ENCODE peak calls at places on chromosomes 2 and 18, in seven cellular contexts. Q is WERI-Rb-1, B is stomach, Y is colonic mucosa, N is HepG2, K is transverse colon, A is cardiac muscle cell. T is an unnamed sample. For H3K36me3, the result is how much of the 10 kb centered on the place peaks cover.

GRCh38 chr2:180980185-180980942 is at the start of gene UBE2E3:
- DNase-seq in N (peak), K (peak), B (peak), Q (peak), Y (peak), A (peak), T (no peak)

GRCh38 chr2:26670931-26671460 is 21.5 kb upstream of the KCNK3 start:
- DNase-seq in K (no peak), Q (peak), A (no peak), N (no peak), Y (no peak), B (no peak), T (no peak)

GRCh38 chr2:107174126-107174525 is 288.2 kb upstream of the ST6GAL2 start:
- DNase-seq in Q (no peak), K (no peak), B (no peak), N (no peak), A (no peak), Y (no peak), T (no peak)

GRCh38 chr18:37440206-37440605 is 125.4 kb downstream of the CELF4 start:
- DNase-seq in A (no peak), Y (no peak), K (no peak), B (no peak), N (no peak), Q (no peak), T (no peak)

GRCh38 chr2:12606472-12607000 is 110.2 kb upstream of the TRIB2 start:
- DNase-seq in N (peak), Q (no peak), A (peak), B (no peak), Y (no peak), K (no peak), T (peak)

GRCh38 chr2:124884315-124884714 is 859.2 kb downstream of the CNTNAP5 start:
- DNase-seq in N (no peak), A (no peak), K (no peak), Q (no peak), B (no peak), Y (no peak), T (no peak)

GRCh38 chr2:227657204-227657845 is 9.3 kb upstream of the SCYGR5 start:
- DNase-seq in B (no peak), K (no peak), A (no peak), N (no peak), Y (no peak), Q (no peak), T (no peak)

GRCh38 chr2:226877491-226877890 is 41.6 kb downstream of the RHBDD1 start:
- DNase-seq in A (no peak), Y (no peak), N (no peak), K (no peak), Q (no peak), B (no peak), T (no peak)

GRCh38 chr2:42195559-42195958 is 26.4 kb downstream of the EML4 start:
- DNase-seq in B (no peak), K (no peak), A (no peak), N (peak), Q (no peak), Y (no peak), T (peak)

GRCh38 chr2:6787376-6787775 is 78.3 kb downstream of the CMPK2 start:
- DNase-seq in Q (no peak), Y (no peak), B (no peak), A (no peak), K (no peak), N (no peak), T (no peak)

GRCh38 chr2:68466778-68467076 is 367 bp downstream of the FBXO48 start:
- DNase-seq in A (no peak), K (no peak), Q (no peak), N (no peak), Y (no peak), B (no peak), T (no peak)

GRCh38 chr2:134917958-134918517 is 584 bp upstream of the CCNT2 start:
- DNase-seq in Y (no peak), Q (no peak), B (peak), N (no peak), K (no peak), A (no peak), T (peak)

GRCh38 chr2:9311488-9311887 is 104.9 kb downstream of the ASAP2 start:
- DNase-seq in B (no peak), N (no peak), Q (no peak), Y (no peak), K (peak), A (no peak), T (peak)

GRCh38 chr18:73908323-73908722 is 239.3 kb downstream of the FBXO15 start:
- DNase-seq in Y (no peak), Q (no peak), A (peak), N (no peak), K (no peak), B (no peak), T (no peak)

GRCh38 chr2:239930378-239930777 is 94.8 kb downstream of the NDUFA10 start:
- DNase-seq in B (peak), Q (peak), K (no peak), N (no peak), A (no peak), Y (peak), T (no peak)

GRCh38 chr2:34578641-34579040 is 979.5 kb upstream of the FAM98A start:
- DNase-seq in K (no peak), A (no peak), N (no peak), B (no peak), Q (no peak), Y (no peak), T (no peak)

DNA sequence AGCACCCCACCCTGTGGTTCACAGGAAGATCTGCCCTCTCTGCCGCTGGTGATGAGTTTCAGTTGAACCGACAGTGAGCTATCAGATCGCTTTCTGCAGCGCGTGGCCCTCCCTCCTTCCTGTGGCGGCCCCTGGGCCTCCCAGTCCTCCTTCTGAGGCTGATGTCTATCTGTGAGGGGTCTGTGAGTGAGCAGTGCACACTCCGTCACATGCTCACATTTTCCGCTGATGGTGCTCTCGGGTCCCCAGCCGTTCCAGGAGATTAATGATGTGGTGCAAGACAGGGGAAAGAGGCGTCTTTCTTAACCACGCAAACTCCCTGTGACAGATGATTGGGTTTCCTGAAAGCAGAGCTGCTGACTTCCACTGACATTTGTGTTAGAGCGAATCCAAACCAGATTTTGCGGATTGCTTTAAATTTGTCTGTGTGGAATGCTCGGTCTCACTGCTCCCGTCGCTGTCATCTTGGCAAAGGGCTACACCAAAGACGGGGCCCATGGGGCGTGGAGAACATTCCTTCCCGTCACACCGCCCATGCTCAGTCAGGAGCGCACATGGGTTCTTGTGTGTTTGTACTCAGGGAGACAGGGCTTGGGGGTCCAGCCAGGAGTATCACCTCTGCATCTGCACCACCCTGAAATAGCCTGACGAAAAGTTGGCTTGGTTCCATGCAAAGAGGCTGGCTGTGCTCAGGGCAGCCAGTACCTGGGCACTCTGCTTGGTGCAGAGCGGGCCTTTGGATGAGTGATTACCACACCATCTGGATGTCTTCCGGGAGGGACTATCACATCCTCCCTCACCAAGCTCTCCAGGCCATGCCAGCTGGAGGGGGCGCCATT is 154.7 kb upstream of the HS6ST1 start:
- DNase-seq in N (no peak), Y (peak), Q (no peak), B (no peak), A (no peak), K (peak), T (peak)
- H3K4me3 ChIP-seq in N (no peak), Y (no peak), Q (no peak), B (peak), A (no peak), K (no peak), T (peak)

GRCh38 chr2:36425771-36426340 is 70.3 kb downstream of the CRIM1 start:
- DNase-seq in A (no peak), K (no peak), Q (no peak), Y (no peak), N (no peak), B (no peak), T (peak)
- H3K36me3 ChIP-seq in A (under half), K (under half), Q (under half), Y (under half), N (under half), B (under half), T (under half)

DNA sequence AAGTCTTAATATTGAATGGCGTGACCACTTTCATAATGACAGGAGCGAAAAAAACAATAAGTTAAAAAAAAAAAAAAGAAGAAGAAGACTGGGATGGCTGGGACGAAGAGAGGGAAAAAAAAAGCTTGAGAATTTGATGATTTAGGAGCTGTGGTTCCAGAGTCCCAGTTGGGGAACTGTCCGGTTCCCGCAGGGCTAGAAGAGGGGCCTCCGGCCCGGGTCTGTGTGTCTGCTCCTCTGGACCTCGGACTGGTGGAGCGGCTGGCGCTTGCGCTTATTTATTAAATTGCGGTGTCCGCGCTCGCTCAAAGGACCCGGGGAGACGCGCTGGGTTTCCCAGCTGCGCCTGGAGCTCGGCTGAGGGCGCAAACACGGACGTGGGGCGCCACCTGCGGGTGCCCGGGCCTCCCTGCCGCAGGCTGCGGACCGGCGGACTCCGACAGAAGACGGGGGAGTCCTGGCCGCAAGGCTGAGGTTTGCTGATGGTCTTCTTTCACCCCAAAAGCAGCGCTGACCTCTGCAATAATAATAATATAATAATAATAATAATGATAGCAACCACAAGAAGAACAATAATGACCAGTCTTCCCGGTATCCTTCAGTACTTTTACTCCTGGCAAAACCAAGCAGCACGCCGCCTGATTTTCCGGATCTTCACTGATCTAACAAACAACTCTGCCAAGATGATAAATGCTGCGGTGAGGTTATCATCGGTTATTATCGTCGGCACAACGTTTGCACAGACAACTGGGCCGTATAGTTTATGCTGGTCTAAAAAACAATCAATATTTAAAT is at the start of gene CBLN2:
- DNase-seq in N (peak), B (no peak), Q (peak), K (peak), A (peak), Y (peak), T (no peak)
- TF ChIP-seq CTCF in N (peak), B (no peak), Q (peak), K (peak), A (peak), Y (no peak), T (peak)

DNA sequence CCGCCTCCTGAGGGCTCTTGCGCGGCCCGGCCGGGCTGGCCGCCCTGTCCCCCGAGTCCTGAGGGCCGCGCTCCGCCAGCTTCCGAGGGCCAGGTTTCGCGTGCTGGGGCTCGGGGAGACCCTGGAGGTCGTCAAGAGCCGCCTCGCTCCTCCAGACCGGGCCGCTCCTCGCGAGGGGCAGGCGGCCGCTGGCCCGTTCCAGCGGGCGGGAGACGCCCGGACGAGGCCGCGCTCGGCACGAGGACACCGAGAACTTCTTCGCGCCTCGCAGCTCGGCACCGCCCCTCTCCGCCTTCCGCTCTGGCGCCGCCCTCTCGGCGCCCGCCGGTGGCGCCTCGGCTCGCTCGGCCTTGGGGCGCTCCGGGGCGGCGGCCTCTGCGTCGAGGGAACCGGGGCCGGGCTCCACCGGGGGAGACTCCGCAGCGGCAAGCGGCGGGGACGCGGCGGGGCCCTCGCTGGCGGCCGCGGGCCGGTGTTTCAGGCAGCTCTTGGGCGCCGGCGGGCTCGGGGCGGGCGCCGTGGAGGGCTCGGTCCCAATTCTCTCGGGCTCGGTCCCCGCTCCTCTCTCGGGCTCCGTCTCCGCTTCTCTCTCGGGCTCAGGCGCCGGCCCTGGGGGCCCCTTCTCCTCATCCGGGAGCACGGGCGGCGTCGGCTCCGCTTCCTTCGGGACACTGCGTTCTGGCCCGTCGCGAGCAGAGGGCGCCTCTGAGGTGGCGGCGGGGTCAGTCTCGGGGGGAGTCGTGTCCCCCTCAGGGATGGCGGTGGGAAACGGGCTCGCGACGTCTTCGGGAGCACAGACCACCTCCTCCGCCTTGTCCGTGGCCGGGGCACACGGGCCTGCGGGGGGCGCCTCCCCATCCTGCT is 91.6 kb upstream of the MGAT4A start:
- DNase-seq in Q (no peak), A (peak), B (peak), K (no peak), N (no peak), Y (no peak), T (no peak)
- H3K4me3 ChIP-seq in Q (no peak), A (peak), B (peak), K (peak), N (no peak), Y (peak), T (peak)

GRCh38 chr2:24920813-24921441 is 890 bp upstream of the ADCY3 start:
- DNase-seq in Q (peak), N (peak), A (no peak), K (no peak), B (no peak), Y (no peak), T (no peak)

GRCh38 chr2:24923106-24923505 is 3.1 kb upstream of the ADCY3 start:
- DNase-seq in K (no peak), A (no peak), B (no peak), N (no peak), Q (no peak), Y (no peak), T (no peak)

GRCh38 chr2:24924732-24925131 is 4.7 kb upstream of the ADCY3 start:
- DNase-seq in N (no peak), Y (no peak), Q (no peak), A (no peak), K (no peak), B (no peak), T (no peak)

GRCh38 chr2:24924266-24924665 is 4.2 kb upstream of the ADCY3 start:
- DNase-seq in K (no peak), B (no peak), Y (no peak), N (no peak), Q (no peak), A (no peak), T (no peak)

DNA sequence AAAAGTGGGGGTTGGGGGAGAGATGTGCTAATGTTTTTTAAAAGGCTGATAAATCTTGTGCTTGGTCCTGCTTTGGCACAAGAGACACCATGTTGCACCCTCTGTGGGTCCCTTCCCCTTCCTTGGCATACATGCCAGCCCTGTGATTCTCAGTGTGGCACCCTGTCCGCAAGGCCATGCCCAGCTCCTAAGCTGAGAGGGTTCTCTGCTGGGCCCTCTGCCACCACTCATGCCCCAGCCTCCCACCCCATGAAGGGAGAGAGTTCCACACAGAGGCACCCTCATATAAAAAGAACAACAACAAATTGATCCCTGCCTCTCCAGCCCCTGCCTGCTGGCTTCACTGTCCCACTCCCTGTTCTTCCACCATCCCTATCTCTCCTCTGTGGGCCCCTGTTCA is 2.5 kb upstream of the ADCY3 start:
- DNase-seq in Y (no peak), K (no peak), B (no peak), Q (no peak), A (no peak), N (no peak), T (no peak)
- H3K36me3 ChIP-seq in Y (under half), K (under half), B (under half), Q (under half), A (under half), N (under half), T (under half)

DNA sequence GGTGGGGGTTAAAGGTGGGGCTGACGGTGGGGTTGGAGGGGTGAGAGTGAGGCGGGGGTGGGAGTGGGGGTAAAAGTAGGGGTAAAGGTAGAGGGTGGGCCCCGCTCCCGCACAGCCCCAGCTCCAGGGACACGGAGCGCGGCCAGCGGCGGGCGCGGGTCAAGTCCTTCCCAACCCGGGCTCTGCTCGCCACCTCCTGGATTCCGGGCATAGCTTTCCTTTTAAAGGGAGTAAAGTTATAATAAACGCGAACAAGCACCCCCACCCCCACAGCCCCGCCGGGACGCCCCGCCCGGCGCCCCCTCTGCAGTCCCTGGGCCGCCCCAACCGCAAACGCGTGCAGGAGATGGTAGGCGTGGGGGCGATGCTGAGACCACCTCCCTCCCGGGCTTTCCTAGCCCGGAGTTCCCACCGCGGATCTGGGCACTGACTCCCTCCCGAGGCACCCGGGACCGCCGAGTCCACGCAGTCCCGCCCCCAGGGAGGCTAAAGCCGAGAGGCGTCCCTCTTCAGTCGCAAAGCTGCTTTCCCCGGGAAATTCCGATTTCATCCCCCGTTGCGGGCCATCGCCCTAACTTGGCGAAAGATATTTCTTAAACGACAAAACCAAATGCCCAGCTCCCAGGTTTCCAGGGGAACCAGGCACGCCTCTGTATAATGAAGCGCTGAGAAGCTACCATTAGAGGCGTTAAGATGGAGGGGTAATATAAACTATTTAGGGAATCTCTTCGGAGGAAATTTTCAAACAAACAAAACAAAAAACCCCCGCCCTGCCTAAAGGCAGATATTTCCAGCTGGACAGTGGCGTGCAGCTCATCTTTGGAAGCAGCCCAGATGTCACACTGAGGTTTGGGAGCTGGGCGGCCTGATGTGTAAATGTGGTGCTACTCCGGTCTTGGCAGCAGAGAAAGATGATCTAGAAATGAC is at the start of gene LIMS2:
- DNase-seq in B (peak), A (peak), Y (no peak), Q (no peak), K (no peak), N (no peak), T (peak)
- TF ChIP-seq CTCF in B (no peak), A (no peak), Y (no peak), Q (no peak), K (no peak), N (peak), T (peak)

GRCh38 chr2:64327510-64328414 is 126.2 kb upstream of the LGALSL start:
- DNase-seq in A (peak), K (peak), Q (peak), N (no peak), Y (no peak), B (no peak), T (no peak)
- H3K4me3 ChIP-seq in A (no peak), K (peak), Q (no peak), N (no peak), Y (no peak), B (peak), T (no peak)

T was measured in BJ.